ENCODE peak calls at places on chromosomes 2 and 18, in four cellular contexts. P is stimulated activated CD4-positive, alpha-beta T cell treated with anti-CD3 and anti-CD28 coated beads, Interleukin-2, amount 100 ng/mL, for 4 hours; T is D341Med; N is GF-D8. W is an unnamed sample.

GRCh38 chr2:45121236-45121927 is 112.1 kb upstream of the SIX2 start:
- DNase-seq in P (no peak), T (no peak), N (no peak), W (no peak)

GRCh38 chr2:181684454-181685149 is 4.3 kb upstream of the NEUROD1 start:
- DNase-seq in P (no peak), T (peak; percentile 65), N (no peak), W (no peak)

GRCh38 chr2:23029111-23029510 is 355.9 kb upstream of the KLHL29 start:
- DNase-seq in P (no peak), T (no peak), N (no peak), W (no peak)

GRCh38 chr2:223800908-223801307 is 36.5 kb downstream of the AP1S3 start:
- DNase-seq in P (no peak), T (no peak), N (no peak), W (no peak)

GRCh38 chr2:121648611-121649401 is 456 bp downstream of the CLASP1 start:
- DNase-seq in P (peak; percentile 16), T (peak; percentile 55), N (no peak), W (peak; percentile 57)

GRCh38 chr2:150127995-150128394 is 359.5 kb downstream of the RND3 start:
- DNase-seq in P (no peak), T (no peak), N (no peak), W (no peak)

GRCh38 chr2:44286119-44286883 is 11.0 kb downstream of the SLC3A1 start:
- DNase-seq in P (no peak), T (no peak), N (no peak), W (no peak)

GRCh38 chr18:34097312-34097711 is 127.4 kb downstream of the NOL4 start:
- DNase-seq in P (no peak), T (no peak), N (no peak), W (no peak)

GRCh38 chr2:96161785-96162367 is 16.6 kb upstream of the DUSP2 start:
- DNase-seq in P (no peak), T (peak; percentile 9), N (no peak), W (no peak)

GRCh38 chr2:15669375-15669910 is 77.8 kb downstream of the DDX1 start:
- DNase-seq in P (no peak), T (no peak), N (no peak), W (no peak)

GRCh38 chr2:41781082-41781481 is 266.7 kb upstream of the PKDCC start:
- DNase-seq in P (no peak), T (no peak), N (no peak), W (no peak)

GRCh38 chr2:23404426-23404825 is 19.4 kb downstream of the KLHL29 start:
- DNase-seq in P (no peak), T (no peak), N (peak; percentile 52), W (peak; percentile 79)

GRCh38 chr2:26540306-26540705 is 62.4 kb upstream of the OTOF start:
- DNase-seq in P (no peak), T (no peak), N (no peak), W (no peak)

GRCh38 chr2:18762667-18763066 is 173.3 kb upstream of the NT5C1B start:
- DNase-seq in P (no peak), T (no peak), N (no peak), W (no peak)

GRCh38 chr2:66862871-66863650 is 428.1 kb downstream of the MEIS1 start:
- DNase-seq in P (no peak), T (no peak), N (no peak), W (no peak)

GRCh38 chr2:32357545-32358482 is 991 bp downstream of the BIRC6 start:
- DNase-seq in P (no peak), T (peak; percentile 46), N (no peak), W (no peak)

GRCh38 chr2:100321881-100322820 is at the start of gene LONRF2:
- DNase-seq in P (no peak), T (peak; percentile 32), N (no peak), W (no peak)

GRCh38 chr2:228707846-228708245 is 526.4 kb upstream of the SPHKAP start:
- DNase-seq in P (no peak), T (no peak), N (no peak), W (peak; percentile 0)

GRCh38 chr2:25381502-25381901 is 39.8 kb upstream of the DNMT3A start:
- DNase-seq in P (no peak), T (no peak), N (no peak), W (no peak)

GRCh38 chr2:126882736-126883660 is 15.7 kb upstream of the TEX51 start:
- DNase-seq in P (no peak), T (no peak), N (no peak), W (no peak)

GRCh38 chr18:48832961-48833700 is 117.6 kb downstream of the SMAD7 start:
- DNase-seq in P (no peak), T (peak; percentile 55), N (peak; percentile 44), W (peak; percentile 11)

GRCh38 chr18:34993289-34993688 is 47.9 kb upstream of the MAPRE2 start:
- DNase-seq in P (no peak), T (no peak), N (no peak), W (peak; percentile 62)

GRCh38 chr2:241801611-241802420 is 7.2 kb upstream of the NEU4 start:
- DNase-seq in P (no peak), T (peak; percentile 33), N (no peak), W (no peak)

GRCh38 chr2:163551974-163552373 is 183.8 kb downstream of the FIGN start:
- DNase-seq in P (no peak), T (no peak), N (no peak), W (no peak)

GRCh38 chr2:24228470-24228869 is 53.6 kb downstream of the FAM228A start:
- DNase-seq in P (no peak), T (no peak), N (no peak), W (peak; percentile 24)

GRCh38 chr2:24080721-24081120 is 3.9 kb downstream of the TP53I3 start:
- DNase-seq in P (no peak), T (no peak), N (no peak), W (no peak)

GRCh38 chr2:162106746-162107145 is 32.7 kb upstream of the DPP4 start:
- DNase-seq in P (no peak), T (no peak), N (no peak), W (no peak)

GRCh38 chr2:6073260-6074141 is 381.3 kb downstream of the SOX11 start:
- DNase-seq in P (no peak), T (no peak), N (no peak), W (no peak)

GRCh38 chr18:12639990-12640880 is 17.7 kb downstream of the SPIRE1 start:
- DNase-seq in P (no peak), T (no peak), N (no peak), W (no peak)

GRCh38 chr18:11004294-11004693 is 145.1 kb downstream of the PIEZO2 start:
- DNase-seq in P (no peak), T (no peak), N (no peak), W (no peak)

GRCh38 chr2:212539145-212539880 is 711 bp upstream of the ERBB4 start:
- DNase-seq in P (no peak), T (peak; percentile 64), N (no peak), W (no peak)

GRCh38 chr2:121791801-121792221 is 36.4 kb downstream of the TSN start:
- DNase-seq in P (no peak), T (no peak), N (no peak), W (no peak)

GRCh38 chr2:24421668-24422067 is 61.3 kb upstream of the ITSN2 start:
- DNase-seq in P (peak; percentile 34), T (peak; percentile 70), N (no peak), W (peak; percentile 73)

GRCh38 chr2:134284119-134284670 is 30.3 kb downstream of the MGAT5 start:
- DNase-seq in P (no peak), T (no peak), N (no peak), W (no peak)

GRCh38 chr2:96404446-96405373 is 69.1 kb downstream of the NCAPH start:
- DNase-seq in P (no peak), T (no peak), N (no peak), W (no peak)

GRCh38 chr2:170930132-170931109 is 1.4 kb downstream of the GORASP2 start:
- DNase-seq in P (peak; percentile 30), T (peak; percentile 60), N (peak; percentile 18), W (peak; percentile 75)

GRCh38 chr2:148103946-148104345 is 83.1 kb downstream of the MBD5 start:
- DNase-seq in P (no peak), T (peak; percentile 58), N (no peak), W (no peak)

GRCh38 chr2:182366625-182367024 is 60.2 kb downstream of the PDE1A start:
- DNase-seq in P (no peak), T (no peak), N (no peak), W (no peak)

GRCh38 chr2:230408244-230408842 is 7.7 kb upstream of the SP100 start:
- DNase-seq in P (no peak), T (no peak), N (no peak), W (no peak)

GRCh38 chr2:98805412-98806265 is 74.7 kb upstream of the MGAT4A start:
- DNase-seq in P (no peak), T (no peak), N (peak; percentile 100), W (peak; percentile 97)

W was measured in Kasumi-1.